ENCODE peak calls at places on chromosomes 2 and 18, in four cellular contexts. J, R, Y and E are unnamed samples.

GRCh38 chr2:233051241-233052149 is 8.6 kb upstream of the INPP5D start:
- DNase-seq in Y (no peak), J (no peak), R (peak), E (peak)

GRCh38 chr2:32289165-32290054 is 11.7 kb downstream of the YIPF4 start:
- DNase-seq in R (no peak), J (peak), Y (no peak), E (no peak)

GRCh38 chr2:148416248-148416647 is 228.3 kb upstream of the EPC2 start:
- DNase-seq in Y (no peak), J (no peak), R (no peak), E (no peak)

GRCh38 chr2:26075173-26075572 is 41.3 kb downstream of the RAB10 start:
- DNase-seq in J (no peak), R (no peak), Y (no peak), E (peak)

GRCh38 chr2:207066784-207067460 is 98.8 kb downstream of the KLF7 start:
- DNase-seq in R (no peak), Y (no peak), J (no peak), E (no peak)

GRCh38 chr2:32532961-32533360 is 94.9 kb upstream of the TTC27 start:
- DNase-seq in J (no peak), Y (no peak), R (no peak), E (no peak)

GRCh38 chr2:231483398-231484329 is 19.4 kb upstream of the NCL start:
- DNase-seq in J (no peak), R (peak), Y (no peak), E (no peak)

GRCh38 chr2:46915281-46915810 is at the start of gene MCFD2:
- DNase-seq in R (no peak), Y (no peak), J (no peak), E (peak)

GRCh38 chr2:233142355-233142897 is 82.3 kb downstream of the INPP5D start:
- DNase-seq in J (no peak), R (no peak), Y (peak), E (no peak)

GRCh38 chr18:2281523-2282199 is 289.6 kb downstream of the METTL4 start:
- DNase-seq in J (no peak), R (no peak), Y (no peak), E (no peak)

GRCh38 chr2:202158796-202159195 is 79.6 kb downstream of the SUMO1 start:
- DNase-seq in R (no peak), Y (no peak), J (no peak), E (no peak)

GRCh38 chr2:141554810-141555209 is 576.0 kb downstream of the LRP1B start:
- DNase-seq in R (no peak), Y (no peak), J (peak), E (peak)

GRCh38 chr2:24115057-24115456 is 8.1 kb downstream of the PFN4 start:
- DNase-seq in J (no peak), R (no peak), Y (no peak), E (no peak)

GRCh38 chr2:218569038-218569431 is 396 bp downstream of the CNOT9 start:
- DNase-seq in R (peak), J (peak), Y (no peak), E (no peak)

GRCh38 chr2:218130822-218131221 is 5.0 kb downstream of the CXCR2 start:
- DNase-seq in J (no peak), R (no peak), Y (no peak), E (no peak)

GRCh38 chr18:35422227-35422626 is 45.1 kb upstream of the ZNF396 start:
- DNase-seq in J (no peak), R (no peak), Y (no peak), E (no peak)

GRCh38 chr2:101255501-101255900 is 2.8 kb downstream of the CNOT11 start:
- DNase-seq in R (no peak), J (no peak), Y (no peak), E (no peak)

GRCh38 chr2:188382107-188382506 is 90.4 kb downstream of the GULP1 start:
- DNase-seq in R (no peak), Y (no peak), J (no peak), E (no peak)
- TF ChIP-seq NR2C2 in R (no peak), Y (no peak), J (no peak), E (no peak)

GRCh38 chr18:41517142-41517541 is 437.9 kb upstream of the PIK3C3 start:
- DNase-seq in J (no peak), Y (no peak), R (no peak), E (no peak)
- TF ChIP-seq NR2C2 in J (no peak), Y (no peak), R (no peak), E (no peak)

GRCh38 chr2:236546561-236546961 is 23.1 kb upstream of the ACKR3 start:
- DNase-seq in Y (peak), J (no peak), R (no peak), E (no peak)

GRCh38 chr2:236547725-236548124 is 21.9 kb upstream of the ACKR3 start:
- DNase-seq in R (no peak), Y (no peak), J (no peak), E (no peak)

GRCh38 chr2:236550298-236550697 is 19.3 kb upstream of the ACKR3 start:
- DNase-seq in R (no peak), Y (no peak), J (no peak), E (no peak)

GRCh38 chr2:236549165-236549564 is 20.5 kb upstream of the ACKR3 start:
- DNase-seq in Y (no peak), J (no peak), R (no peak), E (no peak)

DNA sequence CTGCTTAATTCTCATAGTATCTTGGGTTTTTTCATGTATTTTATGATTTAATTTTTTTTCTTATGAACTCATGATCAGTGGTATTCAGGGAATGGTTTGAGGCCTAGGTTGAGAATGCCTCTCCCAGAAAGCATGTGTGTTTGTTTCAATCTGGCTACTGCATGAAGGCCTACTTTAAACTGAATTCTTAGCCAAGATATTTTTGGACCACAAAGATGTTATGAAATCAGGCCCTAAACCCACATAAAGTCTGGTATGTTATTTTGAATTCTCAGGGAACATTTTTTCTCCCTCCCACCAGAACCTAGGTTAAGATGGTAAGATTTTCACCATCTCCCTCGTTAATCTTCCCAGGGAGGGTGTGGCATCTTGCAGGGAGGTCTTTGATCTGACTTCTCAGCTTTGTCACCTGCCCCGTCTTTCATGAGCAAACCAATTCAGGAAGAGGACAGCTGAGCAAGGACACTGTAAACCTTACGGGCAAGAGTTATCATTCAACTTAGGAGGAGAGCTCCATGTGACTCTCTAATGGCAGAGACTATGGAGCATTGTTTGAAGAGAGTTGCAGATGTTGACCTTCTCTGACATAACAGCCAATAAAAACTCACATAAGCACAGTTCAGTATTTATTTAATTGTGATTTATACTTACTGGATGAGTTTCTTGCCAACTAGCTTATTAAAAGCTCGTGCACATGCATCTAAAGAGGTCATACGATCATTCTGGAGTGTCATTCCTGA is 21.3 kb upstream of the ACKR3 start:
- DNase-seq in R (no peak), Y (no peak), J (no peak), E (no peak)
- TF ChIP-seq NR2C2 in R (no peak), Y (no peak), J (no peak), E (no peak)

DNA sequence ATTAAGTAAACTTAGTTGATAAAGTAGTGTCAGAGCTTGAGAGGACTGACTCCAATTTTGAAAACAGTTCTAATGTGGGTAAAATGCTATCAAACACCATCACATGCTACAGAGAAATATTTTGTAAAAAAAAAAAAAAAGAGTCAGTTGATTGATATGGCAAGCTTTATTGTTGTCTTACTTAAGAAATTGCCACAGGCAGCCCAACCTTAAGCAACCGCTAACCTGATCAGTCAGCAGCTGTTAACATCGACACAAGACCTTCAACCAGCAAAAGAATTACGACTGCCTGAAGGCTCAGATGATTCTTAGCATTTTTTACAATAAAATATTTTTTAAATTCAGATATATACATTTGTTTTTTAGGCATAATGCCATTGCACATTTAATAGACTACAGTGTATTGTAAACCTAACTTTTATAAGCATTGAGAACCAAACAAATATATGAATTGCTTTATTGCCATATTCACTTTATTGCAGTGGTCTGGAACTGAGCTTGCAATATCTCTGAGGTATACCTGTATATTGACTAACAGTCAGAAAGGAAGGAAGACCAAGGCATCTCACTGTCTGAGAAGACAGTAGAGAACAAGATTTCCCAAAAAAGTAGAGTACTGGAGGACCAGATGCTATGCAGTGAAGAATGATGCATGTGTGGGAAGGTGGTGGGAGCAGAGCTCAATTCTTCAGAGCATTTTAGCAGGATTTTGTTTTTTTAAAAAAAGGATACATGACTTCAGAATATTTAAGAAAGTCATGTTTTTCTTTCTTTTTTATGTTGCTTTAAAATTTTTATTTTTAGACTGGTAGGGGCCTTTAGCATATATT is 973.8 kb upstream of the GYPC start:
- DNase-seq in Y (no peak), R (no peak), J (no peak), E (no peak)
- TF ChIP-seq NR2C2 in Y (no peak), R (no peak), J (no peak), E (no peak)

GRCh38 chr2:237536083-237536415 is 30.3 kb upstream of the PRLH start:
- DNase-seq in J (no peak), Y (no peak), R (no peak), E (no peak)

GRCh38 chr2:237535385-237536082 is 30.8 kb upstream of the PRLH start:
- DNase-seq in Y (no peak), J (no peak), R (no peak), E (peak)

GRCh38 chr2:237534380-237534779 is 32.0 kb upstream of the PRLH start:
- DNase-seq in R (no peak), Y (no peak), J (no peak), E (no peak)

GRCh38 chr2:237532225-237532624 is 34.1 kb upstream of the PRLH start:
- DNase-seq in J (no peak), R (no peak), Y (no peak), E (no peak)

GRCh38 chr2:237533668-237534138 is 32.7 kb upstream of the PRLH start:
- DNase-seq in R (no peak), Y (no peak), J (no peak), E (no peak)
- TF ChIP-seq NR2C2 in R (no peak), Y (no peak), J (no peak), E (no peak)

GRCh38 chr2:30221531-30221930 is 9.8 kb upstream of the LBH start:
- DNase-seq in Y (no peak), J (no peak), R (no peak), E (no peak)
- TF ChIP-seq NR2C2 in Y (no peak), J (no peak), R (no peak), E (no peak)

DNA sequence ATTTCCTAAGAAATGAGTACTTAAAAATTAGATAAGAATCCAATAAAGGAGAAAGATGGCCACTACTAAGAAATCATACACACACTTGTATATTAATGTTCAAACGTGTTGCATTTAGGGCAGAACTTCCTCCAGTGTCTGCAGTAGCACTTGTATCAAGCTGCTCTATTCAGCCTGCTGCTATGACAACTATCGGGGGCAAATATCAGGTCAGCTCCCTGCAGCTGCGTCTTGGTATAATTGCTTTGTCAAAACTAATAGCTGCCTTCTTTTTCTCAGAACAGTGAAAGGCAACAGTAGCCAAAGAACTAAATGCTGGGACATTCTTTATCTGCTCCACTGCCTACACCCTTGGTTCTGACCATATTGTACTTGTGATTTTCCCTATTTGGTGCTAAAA is 300.7 kb downstream of the NOL4 start:
- DNase-seq in J (no peak), Y (no peak), R (no peak), E (no peak)
- TF ChIP-seq NR2C2 in J (no peak), Y (no peak), R (no peak), E (no peak)